ENCODE peak calls at places on chromosomes 16 and 17, in six cellular contexts. One of them, this sample, is unnamed.
A peak's percentile ranks its signal among the peaks of the same experiment; 100 is the strongest.

GRCh38 chr16:74862743-74863244 is 88.2 kb upstream of the FA2H start:
- DNase-seq in HCT116: peak; percentile 46
- DNase-seq in upper lobe of left lung: no peak
- DNase-seq in vagina: no peak
- DNase-seq in sigmoid colon: no peak
- DNase-seq in K562: peak; percentile 64
- DNase-seq in this sample: peak; percentile 7

GRCh38 chr17:39270923-39271322 is 45.2 kb upstream of the STAC2 start:
- DNase-seq in vagina: no peak
- DNase-seq in K562: peak; percentile 41
- DNase-seq in upper lobe of left lung: no peak
- DNase-seq in HCT116: peak; percentile 8
- DNase-seq in sigmoid colon: no peak
- DNase-seq in this sample: no peak

GRCh38 chr17:17491031-17491471 is 5.1 kb downstream of the RASD1 start:
- DNase-seq in K562: no peak
- DNase-seq in HCT116: no peak
- DNase-seq in vagina: no peak
- DNase-seq in upper lobe of left lung: no peak
- DNase-seq in sigmoid colon: peak; percentile 40
- DNase-seq in this sample: no peak

GRCh38 chr17:37365589-37365988 is 10.2 kb upstream of the C17orf78 start:
- DNase-seq in vagina: no peak
- DNase-seq in upper lobe of left lung: no peak
- DNase-seq in HCT116: no peak
- DNase-seq in K562: no peak
- DNase-seq in sigmoid colon: no peak
- DNase-seq in this sample: no peak

GRCh38 chr16:8740775-8741355 is 56.6 kb downstream of the TMEM186 start:
- DNase-seq in sigmoid colon: peak; percentile 46
- DNase-seq in vagina: no peak
- DNase-seq in HCT116: no peak
- DNase-seq in K562: no peak
- DNase-seq in upper lobe of left lung: no peak
- DNase-seq in this sample: peak; percentile 34

GRCh38 chr16:1674751-1675664 is 3.1 kb upstream of the JPT2 start:
- DNase-seq in vagina: no peak
- DNase-seq in K562: no peak
- DNase-seq in sigmoid colon: no peak
- DNase-seq in upper lobe of left lung: no peak
- DNase-seq in HCT116: no peak
- DNase-seq in this sample: no peak

GRCh38 chr16:7090628-7091115 is 242.0 kb upstream of the RBFOX1 start:
- DNase-seq in vagina: no peak
- DNase-seq in HCT116: no peak
- DNase-seq in sigmoid colon: no peak
- DNase-seq in K562: no peak
- DNase-seq in upper lobe of left lung: no peak
- DNase-seq in this sample: no peak

GRCh38 chr17:45740553-45741330 is 43.4 kb upstream of the CRHR1 start:
- DNase-seq in HCT116: peak; percentile 89
- DNase-seq in K562: peak; percentile 93
- DNase-seq in sigmoid colon: peak; percentile 25
- DNase-seq in upper lobe of left lung: no peak
- DNase-seq in vagina: no peak
- DNase-seq in this sample: no peak

GRCh38 chr17:38881600-38882191 is 11.8 kb downstream of the LASP1 start:
- DNase-seq in sigmoid colon: peak; percentile 92
- DNase-seq in K562: peak; percentile 72
- DNase-seq in HCT116: no peak
- DNase-seq in upper lobe of left lung: no peak
- DNase-seq in vagina: no peak
- DNase-seq in this sample: no peak

GRCh38 chr17:6706499-6706898 is 6.7 kb downstream of the SLC13A5 start:
- DNase-seq in vagina: no peak
- DNase-seq in HCT116: no peak
- DNase-seq in K562: no peak
- DNase-seq in upper lobe of left lung: peak; percentile 70
- DNase-seq in sigmoid colon: peak; percentile 50
- DNase-seq in this sample: no peak

GRCh38 chr16:88710556-88710955 is 4.3 kb downstream of the CTU2 start:
- DNase-seq in K562: no peak
- DNase-seq in sigmoid colon: no peak
- DNase-seq in HCT116: no peak
- DNase-seq in upper lobe of left lung: peak; percentile 70
- DNase-seq in vagina: no peak
- DNase-seq in this sample: no peak

GRCh38 chr17:29138184-29138955 is 41.8 kb downstream of the MYO18A start:
- DNase-seq in upper lobe of left lung: no peak
- DNase-seq in sigmoid colon: no peak
- DNase-seq in HCT116: no peak
- DNase-seq in vagina: no peak
- DNase-seq in K562: no peak
- DNase-seq in this sample: no peak

GRCh38 chr17:76382803-76383644 is 1.4 kb upstream of the SPHK1 start:
- DNase-seq in K562: peak; percentile 86
- DNase-seq in sigmoid colon: no peak
- DNase-seq in HCT116: no peak
- DNase-seq in upper lobe of left lung: peak; percentile 90
- DNase-seq in vagina: no peak
- DNase-seq in this sample: peak; percentile 69

GRCh38 chr17:9237053-9237410 is 215.7 kb downstream of the NTN1 start:
- DNase-seq in upper lobe of left lung: no peak
- DNase-seq in vagina: no peak
- DNase-seq in sigmoid colon: no peak
- DNase-seq in K562: no peak
- DNase-seq in HCT116: no peak
- DNase-seq in this sample: no peak

GRCh38 chr17:27379863-27380533 is 76.2 kb upstream of the KSR1 start:
- DNase-seq in K562: peak; percentile 67
- DNase-seq in HCT116: no peak
- DNase-seq in upper lobe of left lung: peak; percentile 87
- DNase-seq in vagina: no peak
- DNase-seq in sigmoid colon: peak; percentile 85
- DNase-seq in this sample: peak; percentile 60

GRCh38 chr16:11109551-11109950 is 146.5 kb downstream of the SOCS1 start:
- DNase-seq in HCT116: no peak
- DNase-seq in K562: no peak
- DNase-seq in sigmoid colon: no peak
- DNase-seq in upper lobe of left lung: no peak
- DNase-seq in vagina: no peak
- DNase-seq in this sample: no peak

GRCh38 chr17:82592751-82593589 is 55.3 kb downstream of the WDR45B start:
- DNase-seq in vagina: no peak
- DNase-seq in HCT116: peak; percentile 70
- DNase-seq in sigmoid colon: peak; percentile 91
- DNase-seq in K562: no peak
- DNase-seq in upper lobe of left lung: peak; percentile 89
- DNase-seq in this sample: peak; percentile 81

GRCh38 chr16:5867250-5867649 is 769.7 kb upstream of the EEF2KMT start:
- DNase-seq in K562: no peak
- DNase-seq in upper lobe of left lung: no peak
- DNase-seq in HCT116: no peak
- DNase-seq in vagina: no peak
- DNase-seq in sigmoid colon: no peak
- DNase-seq in this sample: no peak

GRCh38 chr17:31778538-31778937 is 80.5 kb downstream of the COPRS start:
- DNase-seq in HCT116: no peak
- DNase-seq in sigmoid colon: no peak
- DNase-seq in upper lobe of left lung: no peak
- DNase-seq in vagina: no peak
- DNase-seq in K562: no peak
- DNase-seq in this sample: no peak

GRCh38 chr17:61321344-61321743 is 78.3 kb upstream of the TBX2 start:
- DNase-seq in upper lobe of left lung: no peak
- DNase-seq in K562: no peak
- DNase-seq in sigmoid colon: no peak
- DNase-seq in vagina: no peak
- DNase-seq in HCT116: no peak
- DNase-seq in this sample: no peak

DNA sequence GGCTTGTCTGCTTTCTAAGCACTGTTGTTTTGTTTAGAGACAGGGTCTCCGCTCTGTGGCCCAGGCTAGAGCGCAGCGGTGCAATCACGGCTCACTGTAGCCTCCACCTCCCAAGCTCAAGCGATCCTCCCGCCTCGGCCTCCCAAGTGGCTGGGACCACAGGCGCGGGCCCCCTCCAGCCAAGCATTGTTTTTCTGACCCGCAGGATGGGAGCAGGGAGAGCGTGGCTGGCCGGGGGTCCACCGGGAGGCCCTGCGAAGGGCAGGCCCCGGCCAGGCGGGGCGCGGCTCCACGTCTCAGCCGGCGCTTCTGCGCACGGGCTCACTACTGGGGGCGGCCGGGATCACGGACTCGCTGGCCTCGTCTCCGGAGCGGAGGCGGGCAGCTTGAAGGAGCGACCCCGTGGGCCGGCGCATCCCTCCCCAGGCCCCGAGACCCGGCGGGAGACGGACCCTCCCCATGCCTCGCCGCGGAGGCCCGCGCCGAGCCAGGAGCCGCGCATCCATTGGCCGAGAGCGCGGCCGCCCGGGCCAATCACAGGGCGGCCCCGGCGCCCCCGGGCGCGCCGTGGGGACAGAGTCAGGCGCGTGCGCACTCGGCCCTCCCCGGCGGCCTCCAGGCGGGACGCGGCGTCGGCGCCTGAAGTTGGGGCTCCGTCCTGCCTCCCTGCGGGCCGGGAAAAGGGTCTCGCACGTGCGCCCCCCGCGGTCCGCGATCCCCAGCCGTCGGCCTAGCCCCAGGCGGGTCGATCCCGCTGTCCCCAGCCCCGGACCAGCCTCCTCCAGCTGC is 24.9 kb downstream of the ACTG1 start:
- DNase-seq in K562: peak; percentile 98
- DNase-seq in upper lobe of left lung: peak; percentile 97
- DNase-seq in sigmoid colon: peak; percentile 90
- DNase-seq in vagina: no peak
- DNase-seq in HCT116: no peak
- DNase-seq in this sample: peak; percentile 68
- TF ChIP-seq POLR2A in K562: peak; percentile 86
- TF ChIP-seq POLR2A in upper lobe of left lung: no peak
- TF ChIP-seq POLR2A in sigmoid colon: peak; percentile 65
- TF ChIP-seq POLR2A in vagina: peak; percentile 24
- TF ChIP-seq POLR2A in HCT116: peak; percentile 93
- TF ChIP-seq POLR2A in this sample: peak; percentile 69

DNA sequence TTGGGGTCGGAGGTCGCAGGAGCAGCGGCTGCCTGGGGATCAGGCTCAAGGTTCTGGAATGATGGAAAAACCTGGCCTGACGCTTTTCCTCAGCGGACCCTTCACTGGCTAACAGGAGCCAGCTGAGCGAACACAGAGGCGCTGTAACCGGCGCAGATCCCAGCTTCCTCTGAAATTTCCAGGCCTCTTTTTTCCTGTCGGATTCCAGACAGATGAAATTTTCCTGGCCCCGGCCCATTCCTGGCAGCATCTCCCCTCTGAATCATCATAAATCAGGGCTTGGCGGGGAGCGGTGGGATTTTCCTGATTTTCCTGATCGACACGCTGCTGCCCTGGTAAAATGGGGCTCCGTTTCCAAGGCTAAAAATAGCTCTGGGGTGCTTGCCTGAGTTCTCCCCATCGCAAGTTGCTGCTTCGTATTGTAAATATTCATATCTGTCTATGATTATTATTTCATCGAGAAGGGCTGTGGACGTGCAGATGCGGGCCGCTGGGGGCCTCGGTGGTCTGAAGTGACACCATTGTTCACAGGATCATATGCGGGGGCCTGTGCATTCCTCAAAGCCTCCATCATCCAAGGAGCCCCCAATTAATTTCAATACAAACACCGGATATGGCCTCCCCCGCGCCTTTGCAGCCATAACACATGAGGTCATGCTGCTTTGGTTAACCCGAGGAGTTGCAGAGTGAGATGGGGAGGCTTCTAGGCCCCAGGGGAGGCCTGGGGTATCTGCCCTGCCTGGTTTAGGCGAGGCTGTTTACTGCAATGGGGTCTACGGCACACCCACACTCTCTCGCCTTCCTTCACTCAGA is 45.8 kb upstream of the ETV4 start:
- DNase-seq in HCT116: no peak
- DNase-seq in K562: no peak
- DNase-seq in vagina: no peak
- DNase-seq in sigmoid colon: peak; percentile 90
- DNase-seq in upper lobe of left lung: no peak
- DNase-seq in this sample: no peak
- TF ChIP-seq POLR2AphosphoS5 in HCT116: no peak
- TF ChIP-seq POLR2AphosphoS5 in K562: no peak
- TF ChIP-seq POLR2AphosphoS5 in vagina: peak; percentile 80
- TF ChIP-seq POLR2AphosphoS5 in sigmoid colon: peak; percentile 61
- TF ChIP-seq POLR2AphosphoS5 in upper lobe of left lung: no peak
- TF ChIP-seq POLR2AphosphoS5 in this sample: peak; percentile 30

GRCh38 chr17:8014558-8014850 is 12.1 kb downstream of the GUCY2D start:
- DNase-seq in upper lobe of left lung: no peak
- DNase-seq in K562: no peak
- DNase-seq in vagina: no peak
- DNase-seq in HCT116: no peak
- DNase-seq in sigmoid colon: peak; percentile 44
- DNase-seq in this sample: no peak

GRCh38 chr17:8015957-8016631 is 13.7 kb downstream of the GUCY2D start:
- DNase-seq in sigmoid colon: peak; percentile 68
- DNase-seq in HCT116: no peak
- DNase-seq in upper lobe of left lung: peak; percentile 90
- DNase-seq in vagina: peak; percentile 93
- DNase-seq in K562: no peak
- DNase-seq in this sample: peak; percentile 53

GRCh38 chr17:8013731-8014557 is 11.5 kb downstream of the GUCY2D start:
- DNase-seq in upper lobe of left lung: no peak
- DNase-seq in K562: no peak
- DNase-seq in vagina: no peak
- DNase-seq in sigmoid colon: peak; percentile 60
- DNase-seq in HCT116: no peak
- DNase-seq in this sample: no peak

GRCh38 chr17:8016632-8017424 is 14.4 kb downstream of the GUCY2D start:
- DNase-seq in K562: peak; percentile 54
- DNase-seq in HCT116: no peak
- DNase-seq in upper lobe of left lung: peak; percentile 20
- DNase-seq in vagina: peak; percentile 90
- DNase-seq in sigmoid colon: peak; percentile 68
- DNase-seq in this sample: peak; percentile 63

GRCh38 chr17:8015236-8015956 is 13.0 kb downstream of the GUCY2D start:
- DNase-seq in sigmoid colon: peak; percentile 45
- DNase-seq in upper lobe of left lung: peak; percentile 77
- DNase-seq in HCT116: no peak
- DNase-seq in K562: no peak
- DNase-seq in vagina: no peak
- DNase-seq in this sample: no peak
- H3K4me3 ChIP-seq in sigmoid colon: no peak overlapping the region
- H3K4me3 ChIP-seq in upper lobe of left lung: peak overlapping the region; percentile 55
- H3K4me3 ChIP-seq in HCT116: peak overlapping the region; percentile 50
- H3K4me3 ChIP-seq in K562: no peak overlapping the region
- H3K4me3 ChIP-seq in vagina: peak overlapping the region; percentile 48
- H3K4me3 ChIP-seq in this sample: peak overlapping the region; percentile 44

DNA sequence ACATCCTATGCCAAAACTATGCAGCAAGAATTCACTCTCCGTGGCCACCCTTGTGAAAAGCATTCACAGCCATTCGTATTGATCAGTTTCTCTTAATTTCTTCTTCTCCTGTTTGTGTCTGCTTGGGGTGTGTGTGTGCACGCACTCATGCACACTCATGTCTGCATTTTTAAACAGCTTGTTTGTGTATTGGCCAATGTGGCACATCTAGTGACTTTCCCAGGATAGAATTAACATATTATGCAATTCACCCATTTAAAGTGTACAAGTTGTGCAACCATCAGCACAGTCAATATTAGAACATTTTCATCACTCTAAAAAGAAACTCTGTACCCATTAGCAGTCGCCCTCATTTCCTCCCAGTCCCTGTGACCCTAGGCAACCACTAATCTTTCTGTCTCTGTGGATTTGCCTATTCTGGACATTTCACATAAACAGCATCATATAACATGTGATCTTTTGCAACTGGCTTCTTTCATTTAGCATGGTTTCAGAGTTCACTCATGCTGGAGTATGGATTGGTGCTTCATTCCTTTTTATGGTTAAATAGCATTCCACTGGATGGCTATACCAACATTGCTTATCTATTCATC is 20.1 kb downstream of the IRX3 start:
- DNase-seq in upper lobe of left lung: no peak
- DNase-seq in vagina: no peak
- DNase-seq in HCT116: no peak
- DNase-seq in sigmoid colon: no peak
- DNase-seq in K562: no peak
- DNase-seq in this sample: no peak
- TF ChIP-seq POLR2A in upper lobe of left lung: no peak
- TF ChIP-seq POLR2A in vagina: no peak
- TF ChIP-seq POLR2A in HCT116: no peak
- TF ChIP-seq POLR2A in sigmoid colon: no peak
- TF ChIP-seq POLR2A in K562: no peak
- TF ChIP-seq POLR2A in this sample: no peak